ENCODE peak calls at places on chromosomes 16 and 17, in eight cellular contexts. Q, V, P, J, F, X, I and S are unnamed samples.

GRCh38 chr16:70586731-70587130 is 59.6 kb upstream of the IL34 start:
- DNase-seq in Q (no peak), V (no peak), P (no peak), J (no peak), F (no peak), X (no peak), I (no peak), S (no peak)

GRCh38 chr16:7547736-7548135 is 215.1 kb downstream of the RBFOX1 start:
- DNase-seq in Q (no peak), V (no peak), P (no peak), J (no peak), F (no peak), X (no peak), I (no peak), S (peak)

GRCh38 chr16:17845031-17845430 is 374.3 kb upstream of the XYLT1 start:
- DNase-seq in Q (no peak), V (no peak), P (no peak), J (no peak), F (peak), X (no peak), I (no peak), S (no peak)

GRCh38 chr16:11562411-11562810 is 24.3 kb downstream of the LITAF start:
- DNase-seq in Q (no peak), V (no peak), P (no peak), J (no peak), F (no peak), X (no peak), I (no peak), S (no peak)

GRCh38 chr16:81165411-81166097 is 69.4 kb upstream of the GCSH start:
- DNase-seq in Q (no peak), V (no peak), P (no peak), J (no peak), F (no peak), X (no peak), I (no peak), S (no peak)

GRCh38 chr16:57728336-57729181 is 7.0 kb upstream of the KATNB1 start:
- DNase-seq in Q (no peak), V (no peak), P (no peak), J (no peak), F (no peak), X (no peak), I (no peak), S (no peak)

GRCh38 chr17:72011561-72011960 is 109.3 kb upstream of the SOX9 start:
- DNase-seq in Q (no peak), V (no peak), P (no peak), J (no peak), F (no peak), X (no peak), I (no peak), S (no peak)

GRCh38 chr17:30530346-30531025 is 53.3 kb downstream of the GOSR1 start:
- DNase-seq in Q (no peak), V (no peak), P (no peak), J (no peak), F (no peak), X (no peak), I (no peak), S (no peak)

GRCh38 chr17:50283246-50283645 is 9.0 kb downstream of the TMEM92 start:
- DNase-seq in Q (no peak), V (no peak), P (no peak), J (peak), F (no peak), X (no peak), I (no peak), S (no peak)

GRCh38 chr16:28882476-28883180 is 4.3 kb downstream of the ATP2A1 start:
- DNase-seq in Q (no peak), V (no peak), P (no peak), J (no peak), F (no peak), X (no peak), I (no peak), S (no peak)

GRCh38 chr17:44053130-44053872 is 13.2 kb downstream of the LSM12 start:
- DNase-seq in Q (no peak), V (no peak), P (no peak), J (no peak), F (no peak), X (peak), I (no peak), S (no peak)

GRCh38 chr16:3804426-3805016 is 76.0 kb downstream of the CREBBP start:
- DNase-seq in Q (no peak), V (no peak), P (no peak), J (no peak), F (no peak), X (no peak), I (no peak), S (no peak)

GRCh38 chr16:55398683-55399230 is 74.8 kb downstream of the IRX6 start:
- DNase-seq in Q (no peak), V (no peak), P (no peak), J (no peak), F (no peak), X (no peak), I (no peak), S (no peak)

GRCh38 chr17:550041-550398 is 164.6 kb downstream of the VPS53 start:
- DNase-seq in Q (peak), V (no peak), P (no peak), J (no peak), F (no peak), X (no peak), I (no peak), S (no peak)

GRCh38 chr17:77020973-77021372 is 119.8 kb upstream of the SEC14L1 start:
- DNase-seq in Q (no peak), V (no peak), P (no peak), J (no peak), F (no peak), X (no peak), I (no peak), S (no peak)

GRCh38 chr17:18158022-18158600 is 25.5 kb upstream of the ALKBH5 start:
- DNase-seq in Q (peak), V (peak), P (peak), J (peak), F (peak), X (no peak), I (peak), S (peak)

GRCh38 chr16:2816751-2817495 is at the start of gene PRSS21:
- DNase-seq in Q (no peak), V (no peak), P (no peak), J (peak), F (no peak), X (no peak), I (no peak), S (no peak)

GRCh38 chr16:83095926-83096692 is 469.3 kb downstream of the CDH13 start:
- DNase-seq in Q (no peak), V (no peak), P (no peak), J (no peak), F (no peak), X (no peak), I (no peak), S (no peak)

GRCh38 chr16:59635674-59636073 is 901.6 kb upstream of the GOT2 start:
- DNase-seq in Q (no peak), V (no peak), P (no peak), J (no peak), F (no peak), X (no peak), I (no peak), S (no peak)

GRCh38 chr17:48505788-48506187 is 25.0 kb downstream of the HOXB1 start:
- DNase-seq in Q (peak), V (no peak), P (no peak), J (peak), F (no peak), X (peak), I (peak), S (no peak)

GRCh38 chr17:16212793-16213192 is 2.5 kb downstream of the NCOR1 start:
- DNase-seq in Q (no peak), V (no peak), P (no peak), J (no peak), F (no peak), X (no peak), I (no peak), S (no peak)

GRCh38 chr17:55124730-55125129 is 140.0 kb upstream of the HLF start:
- DNase-seq in Q (no peak), V (no peak), P (no peak), J (no peak), F (no peak), X (no peak), I (no peak), S (no peak)

GRCh38 chr16:84356591-84357116 is 11.7 kb upstream of the ATP2C2 start:
- DNase-seq in Q (peak), V (no peak), P (peak), J (no peak), F (peak), X (peak), I (no peak), S (peak)